ENCODE peak calls at places on chromosomes 13 and 19, in six cellular contexts. J is KBM-7, I is AG04450, G is SHP77, A is hypothalamus, D is NCI-H1105. Q is an unnamed sample.

GRCh38 chr19:10919352-10920287 is 8.8 kb downstream of the YIPF2 start:
- DNase-seq in J (no peak), D (peak; percentile 8), A (no peak), I (no peak), G (no peak), Q (no peak)

GRCh38 chr13:40749327-40749726 is 21.7 kb downstream of the MRPS31 start:
- DNase-seq in J (no peak), D (no peak), A (no peak), G (no peak), I (no peak), Q (no peak)

GRCh38 chr13:110869805-110870706 is 44.8 kb downstream of the ANKRD10 start:
- DNase-seq in D (no peak), A (peak; percentile 5), J (no peak), G (peak; percentile 80), I (peak; percentile 99), Q (peak; percentile 96)

GRCh38 chr13:80082396-80083096 is 258.4 kb downstream of the SPRY2 start:
- DNase-seq in G (no peak), J (no peak), I (no peak), A (no peak), D (no peak), Q (peak; percentile 23)

GRCh38 chr19:41327499-41328156 is 17.7 kb downstream of the CCDC97 start:
- DNase-seq in D (no peak), I (no peak), A (no peak), G (no peak), J (peak; percentile 87), Q (no peak)

GRCh38 chr13:98420560-98421175 is 156.2 kb downstream of the STK24 start:
- DNase-seq in J (no peak), A (no peak), D (no peak), I (no peak), G (no peak), Q (no peak)

GRCh38 chr13:65292488-65292901 is 1937.6 kb downstream of the PCDH9 start:
- DNase-seq in I (peak; percentile 36), J (no peak), D (no peak), A (no peak), G (no peak), Q (peak; percentile 21)

GRCh38 chr19:18499055-18499775 is 22.7 kb downstream of the ELL start:
- DNase-seq in G (no peak), I (no peak), D (no peak), A (no peak), J (no peak), Q (no peak)

GRCh38 chr13:21825186-21825585 is 154.3 kb downstream of the FGF9 start:
- DNase-seq in J (no peak), I (no peak), D (no peak), A (no peak), G (no peak), Q (no peak)

GRCh38 chr19:30224689-30225606 is 147.2 kb upstream of the ZNF536 start:
- DNase-seq in J (peak; percentile 25), I (no peak), D (peak; percentile 67), G (no peak), A (no peak), Q (no peak)

GRCh38 chr19:42229855-42230331 is 9.8 kb downstream of the ZNF526 start:
- DNase-seq in A (no peak), I (no peak), G (no peak), J (no peak), D (no peak), Q (no peak)

GRCh38 chr13:47215741-47216140 is 318.9 kb upstream of the HTR2A start:
- DNase-seq in A (no peak), I (peak; percentile 68), G (no peak), J (no peak), D (no peak), Q (peak; percentile 51)

GRCh38 chr13:108214511-108215383 is 589 bp downstream of the LIG4 start:
- DNase-seq in I (no peak), J (no peak), D (peak; percentile 75), G (peak; percentile 33), A (no peak), Q (no peak)